ENCODE peak calls at places on chromosomes 4 and X, in seven cellular contexts. P, K, C, O, D, H and T are unnamed samples.

GRCh38 chrX:21623778-21624501 is 34.2 kb downstream of the KLHL34 start:
- DNase-seq in P (no peak), K (no peak), C (no peak), O (no peak), D (no peak), H (no peak), T (no peak)

GRCh38 chrX:48794993-48795501 is 6.8 kb upstream of the HDAC6 start:
- DNase-seq in P (peak; percentile 69), K (no peak), C (no peak), O (no peak), D (peak; percentile 15), H (no peak), T (no peak)

GRCh38 chr4:115054836-115055235 is 58.6 kb downstream of the NDST4 start:
- DNase-seq in P (peak; percentile 54), K (no peak), C (no peak), O (no peak), D (no peak), H (no peak), T (no peak)

GRCh38 chr4:5370286-5370685 is 319.0 kb downstream of the STK32B start:
- DNase-seq in P (peak; percentile 8), K (peak; percentile 7), C (no peak), O (no peak), D (peak; percentile 58), H (no peak), T (no peak)

GRCh38 chr4:52750819-52751348 is 341 bp downstream of the ERVMER34-1 start:
- DNase-seq in P (no peak), K (no peak), C (no peak), O (no peak), D (no peak), H (no peak), T (no peak)

GRCh38 chr4:182280439-182281111 is 37.4 kb downstream of the TENM3 start:
- DNase-seq in P (peak; percentile 56), K (no peak), C (no peak), O (no peak), D (peak; percentile 44), H (no peak), T (no peak)

GRCh38 chrX:3345281-3346081 is 971 bp downstream of the MXRA5 start:
- DNase-seq in P (peak; percentile 57), K (no peak), C (no peak), O (no peak), D (no peak), H (peak; percentile 66), T (peak; percentile 91)

GRCh38 chr4:27000820-27001219 is 140.2 kb downstream of the STIM2 start:
- DNase-seq in P (no peak), K (no peak), C (no peak), O (no peak), D (no peak), H (no peak), T (no peak)

GRCh38 chr4:84583871-84584373 is 995 bp downstream of the CDS1 start:
- DNase-seq in P (peak; percentile 25), K (no peak), C (no peak), O (no peak), D (no peak), H (no peak), T (no peak)

GRCh38 chr4:185794637-185795036 is 17.4 kb downstream of the SORBS2 start:
- DNase-seq in P (no peak), K (no peak), C (no peak), O (no peak), D (no peak), H (no peak), T (no peak)

GRCh38 chrX:124256209-124256608 is 76.3 kb upstream of the TEX13D start:
- DNase-seq in P (no peak), K (no peak), C (no peak), O (no peak), D (no peak), H (no peak), T (no peak)

GRCh38 chr4:138189212-138189611 is 52.9 kb downstream of the SLC7A11 start:
- DNase-seq in P (no peak), K (no peak), C (no peak), O (no peak), D (no peak), H (no peak), T (no peak)

GRCh38 chrX:71143508-71143907 is 1.1 kb upstream of the NLGN3 start:
- DNase-seq in P (peak; percentile 30), K (no peak), C (peak; percentile 9), O (no peak), D (no peak), H (no peak), T (no peak)

GRCh38 chr4:150126880-150127236 is 48.6 kb downstream of the DCLK2 start:
- DNase-seq in P (peak; percentile 63), K (no peak), C (no peak), O (no peak), D (peak; percentile 53), H (no peak), T (no peak)

GRCh38 chr4:124631760-124632159 is 80.8 kb downstream of the ANKRD50 start:
- DNase-seq in P (peak; percentile 96), K (no peak), C (peak; percentile 21), O (no peak), D (peak; percentile 98), H (peak; percentile 77), T (peak; percentile 90)

GRCh38 chr4:574346-575161 is 1.5 kb downstream of the TMEM271 start:
- DNase-seq in P (no peak), K (no peak), C (no peak), O (no peak), D (no peak), H (no peak), T (peak; percentile 83)

GRCh38 chr4:35934370-35934981 is 309.8 kb downstream of the ARAP2 start:
- DNase-seq in P (peak; percentile 35), K (no peak), C (no peak), O (no peak), D (no peak), H (no peak), T (no peak)

GRCh38 chrX:19721726-19722370 is 165.6 kb downstream of the SH3KBP1 start:
- DNase-seq in P (no peak), K (no peak), C (no peak), O (no peak), D (no peak), H (no peak), T (no peak)

GRCh38 chr4:75338352-75338880 is 175.8 kb downstream of the RCHY1 start:
- DNase-seq in P (no peak), K (no peak), C (no peak), O (no peak), D (no peak), H (no peak), T (no peak)

GRCh38 chrX:103817502-103817901 is 14.6 kb downstream of the RAB9B start:
- DNase-seq in P (peak; percentile 56), K (no peak), C (no peak), O (no peak), D (peak; percentile 45), H (no peak), T (no peak)
- TF ChIP-seq CTCF in P (peak; percentile 51), K (peak; percentile 76), C (peak; percentile 75), O (peak; percentile 58), D (peak; percentile 51), H (peak; percentile 46), T (peak; percentile 73)

GRCh38 chrX:109827772-109828171 is 94.7 kb upstream of the ACSL4 start:
- DNase-seq in P (no peak), K (no peak), C (no peak), O (no peak), D (no peak), H (no peak), T (no peak)

GRCh38 chrX:109830157-109830703 is 97.2 kb upstream of the ACSL4 start:
- DNase-seq in P (no peak), K (no peak), C (no peak), O (no peak), D (no peak), H (no peak), T (no peak)

GRCh38 chrX:109822861-109823260 is 89.8 kb upstream of the ACSL4 start:
- DNase-seq in P (no peak), K (no peak), C (no peak), O (no peak), D (no peak), H (no peak), T (no peak)

GRCh38 chrX:109830704-109831206 is 97.7 kb upstream of the ACSL4 start:
- DNase-seq in P (peak; percentile 68), K (no peak), C (no peak), O (no peak), D (no peak), H (no peak), T (no peak)

DNA sequence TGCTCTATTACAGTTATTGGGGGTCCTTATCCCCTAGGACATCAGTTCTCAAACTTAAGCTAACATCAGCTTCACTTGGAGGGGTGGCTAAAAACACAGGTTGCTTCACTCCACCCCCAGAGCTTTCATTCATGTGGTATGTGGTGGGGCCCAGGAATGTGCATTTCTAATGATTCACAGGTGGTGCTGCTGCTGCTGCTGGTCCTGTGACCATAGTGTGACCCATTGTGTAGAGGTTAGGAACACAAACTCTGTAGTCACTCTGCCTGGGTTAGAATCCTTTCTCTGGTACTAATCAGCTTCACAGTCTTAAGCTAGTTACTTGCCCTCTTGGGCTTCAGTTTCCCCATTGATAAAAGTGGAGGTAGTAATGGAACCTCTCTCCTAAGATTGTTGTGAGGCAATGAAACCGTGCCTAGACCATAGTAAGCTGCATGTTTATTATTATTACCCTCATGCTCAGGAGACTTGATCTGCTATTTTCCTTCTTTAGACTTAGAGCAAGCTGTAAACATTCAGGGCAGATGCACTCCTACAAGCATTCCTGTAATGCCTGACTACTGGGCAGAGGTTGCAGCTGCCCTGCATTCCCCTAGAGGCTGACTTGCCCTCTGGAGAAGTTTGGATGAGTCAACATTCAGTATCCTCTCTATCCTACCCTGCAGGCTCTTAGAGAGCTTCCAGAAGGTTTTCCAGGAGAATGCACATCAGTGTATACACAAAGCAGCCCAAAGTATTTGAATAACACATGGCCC is 94.1 kb upstream of the ACSL4 start:
- DNase-seq in P (peak; percentile 71), K (no peak), C (no peak), O (no peak), D (peak; percentile 41), H (no peak), T (no peak)
- TF ChIP-seq CTCF in P (peak; percentile 18), K (no peak), C (no peak), O (no peak), D (peak; percentile 36), H (no peak), T (peak; percentile 17)

DNA sequence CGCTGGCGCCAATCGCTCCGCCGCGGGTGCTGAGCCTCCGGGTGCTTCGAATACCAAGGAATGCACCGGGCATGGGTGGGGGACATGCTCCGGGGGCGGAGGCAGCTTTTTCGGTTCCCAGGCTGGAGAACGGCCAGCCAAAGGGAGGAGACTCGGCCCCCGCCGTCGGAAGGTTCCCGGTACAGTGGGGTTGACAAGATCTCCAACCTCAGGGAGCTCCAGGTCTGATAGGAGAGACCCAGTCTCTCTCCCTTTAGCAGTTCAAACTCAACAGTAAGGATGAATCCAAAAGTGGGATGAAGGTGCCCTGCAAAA is 29.1 kb upstream of the BCORL1 start:
- DNase-seq in P (no peak), K (no peak), C (no peak), O (no peak), D (no peak), H (no peak), T (no peak)
- TF ChIP-seq CTCF in P (no peak), K (no peak), C (no peak), O (no peak), D (no peak), H (no peak), T (no peak)

DNA sequence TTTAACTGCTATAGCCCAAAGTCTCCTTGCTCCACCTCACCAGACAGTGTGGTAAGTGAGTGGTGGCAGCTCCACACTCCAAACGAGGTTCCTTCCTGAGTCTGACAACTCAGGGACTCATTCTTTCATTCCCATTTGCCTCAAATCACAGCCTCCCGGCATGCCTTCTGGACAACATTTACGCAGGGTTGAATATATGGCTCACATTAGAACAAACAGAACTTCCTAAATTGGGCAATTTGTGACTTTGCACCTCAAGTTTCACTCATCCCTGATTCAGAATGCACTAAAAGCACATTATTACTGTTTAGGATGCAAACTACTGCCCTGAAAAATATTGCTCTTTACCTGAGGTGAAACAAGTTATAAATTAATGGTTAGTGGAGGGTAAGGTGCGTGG is 224.6 kb upstream of the PPARGC1A start:
- DNase-seq in P (no peak), K (no peak), C (no peak), O (no peak), D (no peak), H (no peak), T (no peak)
- TF ChIP-seq CTCF in P (no peak), K (no peak), C (no peak), O (no peak), D (no peak), H (no peak), T (no peak)